ENCODE peak calls at places on chromosomes 12 and 14, in eight cellular contexts. Q is activated naive CD8-positive, alpha-beta T cell treated with anti-CD3 and anti-CD28 coated beads for 36 hours; M is NAMALWA; O is stimulated activated CD4-positive, alpha-beta T cell treated with anti-CD3 and anti-CD28 coated beads, Interleukin-1b, Interleukin-23, amount 100 ng/mL, for 24 hours; A is cardiac fibroblast; U is iris pigment epithelial cell; B is ELR; P is GM23248. L is an unnamed sample.

GRCh38 chr14:86672071-86672470 is 1142.1 kb downstream of the FLRT2 start:
- DNase-seq in A (no peak), P (no peak), Q (no peak), U (no peak), M (no peak), B (no peak), O (no peak), L (no peak)

GRCh38 chr14:91127411-91127810 is 13.5 kb downstream of the DGLUCY start:
- DNase-seq in Q (no peak), B (no peak), P (no peak), U (no peak), A (no peak), O (no peak), M (no peak), L (no peak)

GRCh38 chr12:96571101-96571862 is 81.9 kb downstream of the CFAP54 start:
- DNase-seq in U (peak; percentile 8), B (peak; percentile 46), Q (peak; percentile 19), P (no peak), M (peak; percentile 12), A (no peak), O (no peak), L (peak; percentile 30)

GRCh38 chr12:6383572-6384498 is at the start of gene LTBR:
- DNase-seq in A (peak; percentile 93), U (peak; percentile 94), B (peak; percentile 95), Q (no peak), M (no peak), P (peak; percentile 98), O (no peak), L (peak; percentile 94)

GRCh38 chr12:131222271-131223139 is 268.8 kb downstream of the ADGRD1 start:
- DNase-seq in Q (no peak), U (no peak), P (no peak), A (no peak), B (no peak), M (peak; percentile 5), O (no peak), L (no peak)

GRCh38 chr12:20368653-20369163 is 371 bp downstream of the PDE3A start:
- DNase-seq in O (no peak), B (peak; percentile 18), A (peak; percentile 62), P (peak; percentile 63), M (no peak), U (peak; percentile 62), Q (peak; percentile 2), L (peak; percentile 54)

GRCh38 chr12:6376965-6377666 is 1.8 kb upstream of the SCNN1A start:
- DNase-seq in P (no peak), A (no peak), B (no peak), Q (no peak), O (no peak), U (no peak), M (no peak), L (no peak)

GRCh38 chr12:19834596-19834995 is 395.3 kb downstream of the AEBP2 start:
- DNase-seq in Q (no peak), U (no peak), B (no peak), P (no peak), M (no peak), O (no peak), A (peak; percentile 27), L (no peak)

GRCh38 chr12:131793623-131794022 is 34.6 kb upstream of the MMP17 start:
- DNase-seq in B (peak; percentile 19), U (peak; percentile 67), A (peak; percentile 41), M (no peak), O (no peak), P (peak; percentile 86), Q (no peak), L (peak; percentile 35)

GRCh38 chr12:43655586-43655985 is 103.0 kb downstream of the PUS7L start:
- DNase-seq in Q (no peak), M (no peak), O (no peak), U (peak; percentile 70), P (peak; percentile 50), B (peak; percentile 45), A (peak; percentile 20), L (peak; percentile 28)

GRCh38 chr14:58639842-58640484 is 2.2 kb downstream of the DACT1 start:
- DNase-seq in M (peak; percentile 0), Q (no peak), B (peak; percentile 74), O (no peak), P (peak; percentile 89), A (peak; percentile 94), U (peak; percentile 89), L (peak; percentile 85)

GRCh38 chr12:113392988-113393579 is 10.6 kb downstream of the SDS start:
- DNase-seq in U (peak; percentile 41), A (peak; percentile 49), Q (no peak), P (peak; percentile 21), O (no peak), B (peak; percentile 22), M (no peak), L (no peak)

GRCh38 chr14:103382375-103382774 is 2.8 kb upstream of the MARK3 start:
- DNase-seq in Q (no peak), U (peak; percentile 86), B (peak; percentile 84), M (no peak), P (peak; percentile 88), A (peak; percentile 72), O (no peak), L (peak; percentile 82)

GRCh38 chr12:124608451-124608870 is 41.0 kb upstream of the NCOR2 start:
- DNase-seq in U (no peak), P (no peak), Q (no peak), A (no peak), O (no peak), M (peak; percentile 67), B (no peak), L (no peak)

GRCh38 chr12:69007166-69007857 is 74.3 kb upstream of the CPM start:
- DNase-seq in O (no peak), A (peak; percentile 86), Q (no peak), M (peak; percentile 82), B (peak; percentile 69), P (peak; percentile 85), U (peak; percentile 77), L (peak; percentile 71)

GRCh38 chr14:54730156-54730961 is 163.4 kb downstream of the SAMD4A start:
- DNase-seq in O (peak; percentile 26), P (peak; percentile 73), U (peak; percentile 81), M (peak; percentile 73), Q (peak; percentile 31), A (peak; percentile 68), B (peak; percentile 45), L (peak; percentile 89)

GRCh38 chr12:119835068-119835467 is 42.1 kb downstream of the CIT start:
- DNase-seq in M (no peak), B (peak; percentile 30), P (peak; percentile 10), U (peak; percentile 53), Q (no peak), O (no peak), A (peak; percentile 27), L (peak; percentile 8)

GRCh38 chr14:50061664-50062437 is 54.5 kb downstream of the VCPKMT start:
- DNase-seq in A (peak; percentile 51), P (peak; percentile 28), M (peak; percentile 71), O (peak; percentile 36), Q (peak; percentile 72), U (peak; percentile 49), B (peak; percentile 71), L (peak; percentile 58)

GRCh38 chr14:72284176-72284575 is 351.9 kb downstream of the RGS6 start:
- DNase-seq in P (no peak), Q (no peak), B (no peak), A (no peak), O (no peak), U (no peak), M (no peak), L (no peak)

GRCh38 chr12:124686885-124687694 is 119.7 kb upstream of the NCOR2 start:
- DNase-seq in U (no peak), A (no peak), P (no peak), M (no peak), B (no peak), O (no peak), Q (no peak), L (no peak)

GRCh38 chr12:98635657-98636323 is 8.8 kb downstream of the IKBIP start:
- DNase-seq in M (peak; percentile 27), U (peak; percentile 84), B (peak; percentile 87), P (peak; percentile 56), Q (no peak), A (peak; percentile 83), O (no peak), L (peak; percentile 83)

GRCh38 chr12:70070494-70071007 is 172.7 kb upstream of the CNOT2 start:
- DNase-seq in B (no peak), O (no peak), Q (no peak), P (peak; percentile 1), U (no peak), M (no peak), A (no peak), L (no peak)

GRCh38 chr12:121060149-121061001 is 21.3 kb upstream of the OASL start:
- DNase-seq in O (no peak), Q (peak; percentile 53), B (peak; percentile 84), A (peak; percentile 62), P (peak; percentile 77), M (peak; percentile 80), U (peak; percentile 66), L (peak; percentile 69)

GRCh38 chr12:52691076-52691764 is 11.0 kb upstream of the KRT1 start:
- DNase-seq in P (peak; percentile 14), M (no peak), Q (peak; percentile 57), B (no peak), O (peak; percentile 27), U (no peak), A (no peak), L (no peak)

GRCh38 chr12:11758087-11758837 is 108.8 kb downstream of the ETV6 start:
- DNase-seq in B (no peak), P (no peak), M (peak; percentile 82), A (no peak), U (no peak), Q (no peak), O (no peak), L (no peak)

GRCh38 chr14:32044454-32044853 is 32.6 kb upstream of the ARHGAP5 start:
- DNase-seq in Q (no peak), P (no peak), B (no peak), U (no peak), A (no peak), M (no peak), O (no peak), L (no peak)

GRCh38 chr14:60734465-60735242 is at the start of gene MNAT1:
- DNase-seq in M (peak; percentile 76), O (peak; percentile 64), Q (peak; percentile 83), U (peak; percentile 91), A (peak; percentile 91), B (peak; percentile 88), P (peak; percentile 90), L (peak; percentile 83)

GRCh38 chr12:87274594-87275245 is 754.5 kb downstream of the C12orf50 start:
- DNase-seq in P (peak; percentile 42), O (no peak), Q (no peak), B (peak; percentile 62), A (peak; percentile 49), U (peak; percentile 50), M (peak; percentile 58), L (peak; percentile 1)

GRCh38 chr12:62438098-62438692 is 28.4 kb upstream of the MON2 start:
- DNase-seq in A (peak; percentile 71), P (peak; percentile 66), B (peak; percentile 70), M (peak; percentile 72), U (peak; percentile 53), Q (peak; percentile 23), O (peak; percentile 27), L (peak; percentile 57)

GRCh38 chr12:26936559-26937442 is 980 bp downstream of the INTS13 start:
- DNase-seq in A (no peak), Q (no peak), O (no peak), P (peak; percentile 43), M (peak; percentile 44), B (peak; percentile 32), U (no peak), L (peak; percentile 18)

L was measured in EL.